ENCODE peak calls at places on chromosome 1, in eight cellular contexts. D is AG09309, C is neural progenitor cell, U is astrocyte of the cerebellum, I is ovary, J is breast epithelium, R is GM10248, F is NCI-H774. G is an unnamed sample.

GRCh38 chr1:67652800-67653199 is 32.2 kb upstream of the GADD45A start:
- DNase-seq in D (peak; percentile 71), C (no peak), U (no peak), I (no peak), J (no peak), R (no peak), F (no peak), G (peak; percentile 41)

GRCh38 chr1:92834617-92835016 is 2.8 kb downstream of the RPL5 start:
- DNase-seq in D (no peak), C (no peak), U (no peak), I (no peak), J (no peak), R (no peak), F (no peak), G (no peak)

GRCh38 chr1:24635195-24635843 is 7.8 kb upstream of the SRRM1 start:
- DNase-seq in D (peak; percentile 55), C (peak; percentile 75), U (peak; percentile 67), I (no peak), J (no peak), R (peak; percentile 67), F (peak; percentile 12), G (peak; percentile 62)

GRCh38 chr1:233614743-233615521 is 1.0 kb downstream of the KCNK1 start:
- DNase-seq in D (no peak), C (peak; percentile 14), U (no peak), I (peak; percentile 9), J (peak; percentile 45), R (peak; percentile 41), F (no peak), G (no peak)

GRCh38 chr1:3773572-3774502 is 1.3 kb downstream of the SMIM1 start:
- DNase-seq in D (no peak), C (no peak), U (no peak), I (no peak), J (no peak), R (no peak), F (no peak), G (no peak)

GRCh38 chr1:209618756-209619420 is 33.3 kb downstream of the LAMB3 start:
- DNase-seq in D (no peak), C (no peak), U (no peak), I (no peak), J (no peak), R (no peak), F (no peak), G (no peak)

GRCh38 chr1:157819886-157820285 is at the start of gene FCRL1:
- DNase-seq in D (no peak), C (no peak), U (no peak), I (no peak), J (no peak), R (no peak), F (no peak), G (no peak)

GRCh38 chr1:2961661-2962060 is 59.6 kb upstream of the ACTRT2 start:
- DNase-seq in D (no peak), C (no peak), U (no peak), I (no peak), J (no peak), R (no peak), F (no peak), G (no peak)

GRCh38 chr1:40878906-40879305 is 16.7 kb upstream of the CITED4 start:
- DNase-seq in D (no peak), C (no peak), U (no peak), I (no peak), J (no peak), R (no peak), F (no peak), G (no peak)

GRCh38 chr1:1162597-1163537 is 10.8 kb upstream of the TTLL10 start:
- DNase-seq in D (no peak), C (no peak), U (no peak), I (no peak), J (peak; percentile 83), R (no peak), F (peak; percentile 81), G (no peak)

GRCh38 chr1:39657923-39658485 is 13.9 kb downstream of the NT5C1A start:
- DNase-seq in D (no peak), C (peak; percentile 86), U (peak; percentile 18), I (peak; percentile 42), J (no peak), R (peak; percentile 72), F (peak; percentile 65), G (no peak)

GRCh38 chr1:167373398-167373797 is 144.9 kb downstream of the CD247 start:
- DNase-seq in D (peak; percentile 44), C (no peak), U (no peak), I (no peak), J (no peak), R (no peak), F (no peak), G (no peak)

GRCh38 chr1:175318633-175319032 is 126.1 kb upstream of the KIAA0040 start:
- DNase-seq in D (no peak), C (no peak), U (no peak), I (no peak), J (no peak), R (no peak), F (no peak), G (no peak)

GRCh38 chr1:24133819-24134218 is 9.1 kb downstream of the IL22RA1 start:
- DNase-seq in D (no peak), C (no peak), U (no peak), I (no peak), J (no peak), R (no peak), F (no peak), G (no peak)

GRCh38 chr1:26913754-26914619 is at the start of gene NR0B2:
- DNase-seq in D (no peak), C (no peak), U (no peak), I (no peak), J (no peak), R (no peak), F (peak; percentile 91), G (no peak)

GRCh38 chr1:235902638-235903542 is 36.2 kb upstream of the LYST start:
- DNase-seq in D (peak; percentile 89), C (no peak), U (peak; percentile 68), I (peak; percentile 33), J (no peak), R (no peak), F (no peak), G (no peak)

GRCh38 chr1:199083680-199084079 is 444.8 kb downstream of the PTPRC start:
- DNase-seq in D (peak; percentile 2), C (no peak), U (no peak), I (no peak), J (no peak), R (no peak), F (no peak), G (peak; percentile 43)

GRCh38 chr1:57423135-57424131 is at the start of gene DAB1:
- DNase-seq in D (no peak), C (peak; percentile 76), U (no peak), I (no peak), J (no peak), R (no peak), F (no peak), G (no peak)

GRCh38 chr1:12014141-12014981 is 4.9 kb upstream of the MIIP start:
- DNase-seq in D (no peak), C (no peak), U (no peak), I (no peak), J (no peak), R (no peak), F (no peak), G (peak; percentile 32)

G was measured in non-pigmented ciliary epithelial cell.